ENCODE peak calls at places on chromosome 17, in six cellular contexts. R is psoas muscle, E is brain microvascular endothelial cell, L is hepatocyte, Y is BJ, C is left ventricle myocardium inferior. B is an unnamed sample.

GRCh38 chr17:45248132-45248936 is 13.6 kb downstream of the SPATA32 start:
- DNase-seq in R (no peak), E (no peak), C (no peak), Y (no peak), L (peak; percentile 82), B (peak; percentile 68)

GRCh38 chr17:29131814-29132682 is 48.1 kb downstream of the MYO18A start:
- DNase-seq in E (no peak), Y (peak; percentile 78), L (peak; percentile 68), C (no peak), R (no peak), B (no peak)

GRCh38 chr17:82931696-82932060 is 91.9 kb upstream of the ZNF750 start:
- DNase-seq in R (peak; percentile 84), C (peak; percentile 70), L (no peak), Y (peak; percentile 40), E (peak; percentile 96), B (peak; percentile 17)

GRCh38 chr17:41738077-41738800 is 3.8 kb upstream of the HAP1 start:
- DNase-seq in C (peak; percentile 77), L (peak; percentile 89), E (peak; percentile 65), R (peak; percentile 89), Y (peak; percentile 14), B (peak; percentile 69)

GRCh38 chr17:76421054-76421427 is 31.9 kb downstream of the UBE2O start:
- DNase-seq in R (no peak), C (no peak), E (no peak), Y (no peak), L (no peak), B (no peak)

GRCh38 chr17:44826123-44826790 is 3.8 kb downstream of the GJC1 start:
- DNase-seq in E (no peak), R (no peak), L (no peak), Y (no peak), C (no peak), B (no peak)

GRCh38 chr17:71959129-71959528 is 161.7 kb upstream of the SOX9 start:
- DNase-seq in Y (no peak), E (no peak), L (no peak), C (no peak), R (no peak), B (peak; percentile 37)

GRCh38 chr17:74780443-74781238 is 4.5 kb upstream of the NAT9 start:
- DNase-seq in C (no peak), E (no peak), R (no peak), L (no peak), Y (no peak), B (no peak)

GRCh38 chr17:44362479-44362963 is 1.1 kb downstream of the FAM171A2 start:
- DNase-seq in R (no peak), E (no peak), L (no peak), C (no peak), Y (no peak), B (no peak)

GRCh38 chr17:1645207-1646171 is at the start of gene SCARF1:
- DNase-seq in E (no peak), R (peak; percentile 78), C (peak; percentile 73), Y (no peak), L (no peak), B (no peak)

GRCh38 chr17:14784997-14785696 is 480.0 kb downstream of the PMP22 start:
- DNase-seq in E (no peak), Y (no peak), C (no peak), R (no peak), L (peak; percentile 39), B (peak; percentile 47)

GRCh38 chr17:11278186-11278983 is 37.4 kb downstream of the SHISA6 start:
- DNase-seq in Y (no peak), C (no peak), R (no peak), L (peak; percentile 30), E (no peak), B (no peak)

GRCh38 chr17:65794572-65794971 is 233.1 kb upstream of the AXIN2 start:
- DNase-seq in L (peak; percentile 28), C (no peak), E (peak; percentile 11), R (no peak), Y (no peak), B (peak; percentile 53)

GRCh38 chr17:72226322-72226721 is 105.5 kb downstream of the SOX9 start:
- DNase-seq in E (no peak), Y (no peak), R (no peak), C (no peak), L (no peak), B (no peak)

GRCh38 chr17:78394209-78394608 is 15.8 kb downstream of the PGS1 start:
- DNase-seq in E (no peak), R (no peak), L (no peak), Y (no peak), C (no peak), B (no peak)

GRCh38 chr17:46895171-46895570 is 27.8 kb upstream of the GOSR2 start:
- DNase-seq in Y (no peak), R (no peak), L (no peak), E (no peak), C (no peak), B (no peak)

GRCh38 chr17:34619687-34620217 is 40.4 kb downstream of the TMEM132E start:
- DNase-seq in R (no peak), E (no peak), L (no peak), Y (no peak), C (no peak), B (peak; percentile 20)

GRCh38 chr17:74271902-74272563 is 2.0 kb upstream of the DNAI2 start:
- DNase-seq in E (no peak), C (peak; percentile 64), L (no peak), Y (no peak), R (peak; percentile 63), B (no peak)

GRCh38 chr17:78499715-78500540 is 77.3 kb downstream of the DNAH17 start:
- DNase-seq in R (no peak), L (no peak), Y (no peak), E (no peak), C (no peak), B (no peak)

GRCh38 chr17:30062372-30062771 is 54.2 kb upstream of the NSRP1 start:
- DNase-seq in C (no peak), L (no peak), E (no peak), Y (no peak), R (no peak), B (no peak)

GRCh38 chr17:39736319-39737165 is 1.2 kb upstream of the GRB7 start:
- DNase-seq in L (peak; percentile 32), Y (no peak), C (no peak), E (no peak), R (no peak), B (peak; percentile 35)
- H3K27me3 ChIP-seq in L (no peaks in the 10 kb centered on the region), Y (peaks cover 1% of the 10 kb centered on the region), C (peaks cover 56% of the 10 kb centered on the region), E (no peaks in the 10 kb centered on the region), R (peaks cover 23% of the 10 kb centered on the region), B (no peaks in the 10 kb centered on the region)

DNA sequence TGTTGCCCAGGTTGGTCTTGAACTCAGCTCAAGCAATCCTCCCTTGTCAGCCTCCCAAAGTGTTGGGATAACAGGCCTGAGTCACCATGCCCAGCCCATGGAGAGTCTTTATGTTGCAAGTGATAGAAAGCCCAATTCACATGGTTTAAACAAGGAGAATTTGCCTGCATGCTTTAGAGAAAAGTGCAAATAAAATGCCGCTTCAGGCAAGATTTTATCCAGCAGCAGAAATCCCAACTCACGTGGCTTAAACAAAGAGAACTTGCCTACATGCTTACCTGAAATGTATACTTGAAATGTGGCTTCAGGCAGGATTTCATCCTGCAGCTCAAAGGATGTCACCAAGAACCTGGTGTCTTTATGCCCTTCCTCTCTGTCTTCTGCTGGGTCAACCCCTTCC is 28.8 kb upstream of the XYLT2 start:
- DNase-seq in C (no peak), E (no peak), L (no peak), R (no peak), Y (no peak), B (peak; percentile 30)
- TF ChIP-seq CTCF in C (no peak), E (no peak), L (no peak), R (no peak), Y (no peak), B (no peak)

DNA sequence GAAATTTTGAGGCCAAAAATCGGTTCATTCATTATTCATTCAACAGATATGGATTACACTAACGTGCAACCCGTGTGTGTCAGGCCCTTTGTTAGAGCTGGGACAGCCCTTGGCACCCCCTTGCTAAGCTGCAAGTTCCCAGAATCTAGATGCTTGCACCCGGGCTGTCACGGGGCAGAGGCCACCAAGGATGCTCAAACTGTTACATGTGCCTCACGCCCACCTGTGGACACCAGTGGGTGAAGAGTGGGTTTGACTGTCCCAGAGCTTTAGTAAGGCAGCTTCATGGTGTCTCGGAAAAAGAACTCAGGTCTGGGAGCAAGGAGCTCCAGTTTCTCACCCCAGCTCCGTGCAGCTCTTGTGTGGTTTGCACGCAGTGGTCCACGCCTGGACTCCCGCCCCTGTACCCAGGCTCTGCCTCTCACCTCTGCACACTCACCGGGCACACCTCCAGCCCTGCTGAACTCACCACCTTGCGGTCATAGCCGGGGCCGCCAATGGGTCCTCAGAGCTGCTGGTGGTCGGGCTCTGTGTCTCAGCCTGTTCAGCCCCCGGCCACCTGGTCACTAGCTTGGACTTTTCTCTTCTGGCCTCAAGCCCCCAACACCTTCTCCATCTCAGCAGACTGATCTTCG is 53.7 kb upstream of the CACNG4 start:
- DNase-seq in E (no peak), R (no peak), C (no peak), L (no peak), Y (no peak), B (no peak)
- H3K36me3 ChIP-seq in E (no peaks in the 10 kb centered on the region), R (no peaks in the 10 kb centered on the region), C (no peaks in the 10 kb centered on the region), L (no peaks in the 10 kb centered on the region), Y (no peaks in the 10 kb centered on the region), B (no peaks in the 10 kb centered on the region)

DNA sequence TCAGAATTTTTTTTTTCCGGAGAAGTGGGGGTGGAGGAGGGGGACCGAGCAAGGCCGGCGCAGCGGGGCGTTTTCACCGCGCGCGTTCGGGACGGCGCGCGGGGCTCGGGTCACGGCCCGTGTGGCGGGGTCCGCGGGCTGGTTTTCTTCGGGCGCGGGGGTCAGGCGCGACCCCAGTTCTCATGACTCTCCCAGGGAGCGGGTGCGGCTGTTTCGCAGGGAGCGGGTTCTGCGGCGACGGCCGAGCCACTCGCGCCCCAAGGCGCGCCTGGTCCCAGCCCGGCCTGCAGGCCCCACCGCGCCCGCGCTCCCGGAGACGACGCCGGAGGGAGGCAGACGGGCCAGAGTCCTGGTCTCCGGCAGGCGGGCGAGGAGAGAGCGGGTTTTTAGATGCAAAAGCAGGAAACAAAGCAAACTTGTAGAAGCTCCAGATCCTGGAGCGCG is 1.0 kb downstream of the BAHCC1 start:
- DNase-seq in R (no peak), C (no peak), Y (no peak), E (no peak), L (no peak), B (no peak)
- H3K27me3 ChIP-seq in R (no peaks in the 10 kb centered on the region), C (no peaks in the 10 kb centered on the region), Y (no peaks in the 10 kb centered on the region), E (no peaks in the 10 kb centered on the region), L (no peaks in the 10 kb centered on the region), B (no peaks in the 10 kb centered on the region)

B was measured in bronchial epithelial cell.